ENCODE peak calls at places on chromosomes 4 and X, in four cellular contexts. G is HEK293T, R is K562, V is HepG2. P is an unnamed sample.

GRCh38 chrX:108044554-108045256 is at the start of gene VSIG1:
- DNase-seq in G (no peak), R (no peak), V (no peak), P (no peak)

GRCh38 chr4:38815879-38816782 is 11.5 kb upstream of the TLR1 start:
- DNase-seq in G (no peak), R (no peak), V (no peak), P (peak)

GRCh38 chr4:175767130-175767529 is 44.9 kb downstream of the GPM6A start:
- DNase-seq in G (no peak), R (no peak), V (no peak), P (no peak)

GRCh38 chr4:158316264-158316663 is 106.0 kb downstream of the TMEM144 start:
- DNase-seq in G (no peak), R (no peak), V (no peak), P (no peak)

GRCh38 chrX:108148524-108148923 is 56.9 kb downstream of the ATG4A start:
- DNase-seq in G (no peak), R (no peak), V (no peak), P (peak)

GRCh38 chrX:77422886-77423648 is 24.1 kb upstream of the FGF16 start:
- DNase-seq in G (no peak), R (no peak), V (no peak), P (no peak)

GRCh38 chr4:56149601-56150000 is 200.9 kb downstream of the CEP135 start:
- DNase-seq in G (no peak), R (no peak), V (no peak), P (no peak)

GRCh38 chrX:127726227-127726626 is 326.0 kb downstream of the ACTRT1 start:
- DNase-seq in G (no peak), R (no peak), V (no peak), P (no peak)

GRCh38 chrX:115226929-115227328 is 7.0 kb downstream of the LRCH2 start:
- DNase-seq in G (no peak), R (no peak), V (peak), P (no peak)

GRCh38 chr4:128225148-128225547 is 62.5 kb downstream of the PGRMC2 start:
- DNase-seq in G (no peak), R (no peak), V (no peak), P (no peak)

GRCh38 chrX:110561036-110561435 is 202.4 kb downstream of the RTL9 start:
- DNase-seq in G (no peak), R (no peak), V (no peak), P (no peak)

GRCh38 chr4:98749206-98749605 is 90.8 kb upstream of the TSPAN5 start:
- DNase-seq in G (no peak), R (no peak), V (no peak), P (no peak)

GRCh38 chr4:174674305-174674840 is 152.1 kb upstream of the HPGD start:
- DNase-seq in G (no peak), R (no peak), V (no peak), P (no peak)

GRCh38 chr4:153252122-153252521 is 47.9 kb downstream of the TRIM2 start:
- DNase-seq in G (no peak), R (no peak), V (no peak), P (peak)

GRCh38 chr4:57102050-57102564 is 8.1 kb downstream of the IGFBP7 start:
- DNase-seq in G (no peak), R (no peak), V (peak), P (no peak)

GRCh38 chr4:8188085-8188484 is 11.0 kb upstream of the SH3TC1 start:
- DNase-seq in G (no peak), R (no peak), V (no peak), P (no peak)

GRCh38 chr4:123397276-123398150 is 918 bp downstream of the SPRY1 start:
- DNase-seq in G (peak), R (peak), V (peak), P (no peak)

GRCh38 chr4:68535976-68536375 is 40.1 kb downstream of the UGT2B17 start:
- DNase-seq in G (no peak), R (no peak), V (no peak), P (no peak)

GRCh38 chr4:140884431-140885058 is 128.4 kb upstream of the TBC1D9 start:
- DNase-seq in G (peak), R (peak), V (peak), P (peak)

GRCh38 chr4:102640669-102641068 is 120.1 kb downstream of the MANBA start:
- DNase-seq in G (no peak), R (no peak), V (no peak), P (no peak)

GRCh38 chr4:26110493-26110892 is 196.5 kb downstream of the SMIM20 start:
- DNase-seq in G (no peak), R (no peak), V (no peak), P (no peak)

GRCh38 chr4:26619784-26620183 is 35.9 kb downstream of the TBC1D19 start:
- DNase-seq in G (no peak), R (no peak), V (no peak), P (no peak)

GRCh38 chrX:123084797-123085196 is 99.3 kb upstream of the GRIA3 start:
- DNase-seq in G (no peak), R (no peak), V (peak), P (no peak)

GRCh38 chr4:186570193-186570996 is 15.0 kb upstream of the MTNR1A start:
- DNase-seq in G (no peak), R (no peak), V (no peak), P (no peak)

GRCh38 chr4:103354006-103354405 is 155.9 kb upstream of the CENPE start:
- DNase-seq in G (no peak), R (no peak), V (no peak), P (no peak)

GRCh38 chrX:150163181-150163930 is 199.8 kb upstream of the MAMLD1 start:
- DNase-seq in G (no peak), R (no peak), V (no peak), P (no peak)

GRCh38 chr4:55291227-55291629 is 54.8 kb upstream of the SRD5A3 start:
- DNase-seq in G (no peak), R (no peak), V (no peak), P (no peak)

GRCh38 chrX:16185725-16186136 is 18.4 kb downstream of the MAGEB17 start:
- DNase-seq in G (no peak), R (peak), V (no peak), P (peak)

GRCh38 chr4:98672583-98673281 is 14.3 kb upstream of the TSPAN5 start:
- DNase-seq in G (no peak), R (no peak), V (no peak), P (no peak)

GRCh38 chr4:5120468-5120867 is 69.2 kb downstream of the STK32B start:
- DNase-seq in G (no peak), R (no peak), V (no peak), P (no peak)

GRCh38 chr4:6984611-6985115 is 58.5 kb upstream of the TADA2B start:
- DNase-seq in G (no peak), R (no peak), V (no peak), P (no peak)

GRCh38 chrX:16851827-16852226 is 18.3 kb downstream of the RBBP7 start:
- DNase-seq in G (no peak), R (no peak), V (no peak), P (no peak)

DNA sequence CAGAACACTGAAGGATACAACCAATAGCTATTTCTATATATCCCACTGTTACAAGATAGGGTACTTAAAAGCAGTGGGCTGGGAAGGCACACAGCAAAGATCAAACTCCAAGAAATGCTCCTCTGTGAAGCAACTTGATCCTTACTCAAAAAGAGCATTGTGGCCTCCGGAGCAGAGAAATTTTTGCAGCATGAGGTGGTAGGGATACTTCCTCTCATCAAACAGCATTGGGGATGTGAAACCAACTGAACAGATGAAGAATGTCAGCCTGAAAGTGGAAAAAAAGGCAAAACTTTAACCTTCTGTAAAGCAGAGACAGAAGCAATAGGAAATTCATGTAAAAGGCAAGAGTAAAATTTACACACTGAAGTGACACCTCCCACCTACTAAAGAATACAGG is 92.2 kb downstream of the HUWE1 start:
- DNase-seq in G (no peak), R (no peak), V (peak), P (no peak)
- TF ChIP-seq FOXK2 in G (no peak), R (no peak), V (no peak), P (no peak)

GRCh38 chr4:1505511-1506451 is 99.5 kb upstream of the NKX1-1 start:
- DNase-seq in G (no peak), R (no peak), V (no peak), P (no peak)
- TF ChIP-seq FOXK2 in G (no peak), R (no peak), V (no peak), P (no peak)

GRCh38 chr4:94889961-94890360 is 132.2 kb downstream of the BMPR1B start:
- DNase-seq in G (no peak), R (no peak), V (no peak), P (no peak)
- TF ChIP-seq FOXK2 in G (no peak), R (no peak), V (no peak), P (no peak)

GRCh38 chr4:183362916-183363542 is 40.8 kb upstream of the CLDN24 start:
- DNase-seq in G (no peak), R (no peak), V (peak), P (no peak)
- TF ChIP-seq FOXK2 in G (no peak), R (no peak), V (no peak), P (no peak)

DNA sequence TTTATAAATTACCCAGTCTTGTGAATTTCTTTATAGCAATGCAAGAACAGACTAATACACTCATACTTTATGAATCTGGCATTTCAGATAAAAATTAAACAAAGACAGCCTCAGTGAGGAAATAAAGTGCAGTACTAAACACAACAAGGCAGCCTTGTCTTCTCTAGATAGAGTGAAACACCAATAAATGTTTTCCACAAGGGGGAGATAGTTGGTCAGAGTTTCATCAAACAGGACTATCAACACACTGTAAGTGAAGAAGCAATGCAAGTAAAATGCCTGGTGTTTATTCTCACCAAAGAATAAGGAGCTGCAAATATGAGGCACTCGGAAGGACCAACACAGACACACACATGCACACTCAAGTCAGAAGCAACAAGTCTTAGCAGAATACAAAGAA is 62.8 kb downstream of the FAM9B start:
- DNase-seq in G (peak), R (no peak), V (peak), P (no peak)
- TF ChIP-seq FOXK2 in G (no peak), R (no peak), V (no peak), P (no peak)

DNA sequence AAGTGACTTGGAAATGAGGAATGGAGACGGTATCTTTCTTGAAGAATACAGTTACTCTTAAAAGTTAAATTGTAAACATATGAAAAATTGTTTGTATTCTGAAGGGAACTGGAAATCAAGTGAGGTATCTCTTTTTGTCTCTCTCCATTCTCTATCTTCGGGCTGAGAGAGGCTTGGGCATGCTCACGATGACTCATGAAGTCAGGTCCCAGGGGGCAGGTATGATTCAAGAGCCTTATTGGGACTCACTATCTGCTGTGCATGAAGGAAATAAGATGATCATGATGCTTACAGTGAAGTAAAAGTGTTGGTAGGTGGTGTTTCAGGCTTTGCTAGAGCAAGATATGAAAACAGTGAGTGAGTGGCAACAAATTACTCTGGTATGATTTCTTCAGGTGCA is 200.4 kb upstream of the PITX2 start:
- DNase-seq in G (no peak), R (no peak), V (no peak), P (no peak)
- TF ChIP-seq FOXK2 in G (no peak), R (no peak), V (no peak), P (no peak)

GRCh38 chr4:79576480-79576803 is 168.4 kb upstream of the GK2 start:
- DNase-seq in G (peak), R (no peak), V (peak), P (no peak)
- TF ChIP-seq FOXK2 in G (no peak), R (no peak), V (no peak), P (no peak)

GRCh38 chrX:136295380-136295779 is 5.4 kb upstream of the ADGRG4 start:
- DNase-seq in G (no peak), R (no peak), V (no peak), P (no peak)

GRCh38 chrX:136292656-136293055 is 8.1 kb upstream of the ADGRG4 start:
- DNase-seq in G (no peak), R (no peak), V (no peak), P (no peak)

GRCh38 chrX:136291824-136292223 is 8.9 kb upstream of the ADGRG4 start:
- DNase-seq in G (no peak), R (no peak), V (no peak), P (no peak)
- TF ChIP-seq FOXK2 in G (no peak), R (no peak), V (no peak), P (no peak)